ENCODE peak calls at places on chromosomes 7 and 10, in five cellular contexts. One of them, this sample, is unnamed. For H3K36me3, the result is how much of the 10 kb centered on the place peaks cover.

GRCh38 chr7:26337232-26337865 is 45.7 kb downstream of the SNX10 start:
- DNase-seq in cardiac muscle cell: no peak
- DNase-seq in transverse colon: no peak
- DNase-seq in A673: no peak
- DNase-seq in mucosa of descending colon: no peak
- DNase-seq in this sample: no peak

GRCh38 chr7:132472463-132473120 is 103.7 kb downstream of the PLXNA4 start:
- DNase-seq in mucosa of descending colon: no peak
- DNase-seq in transverse colon: no peak
- DNase-seq in cardiac muscle cell: peak
- DNase-seq in A673: no peak
- DNase-seq in this sample: no peak

GRCh38 chr7:108093903-108094302 is 36.3 kb downstream of the LAMB4 start:
- DNase-seq in transverse colon: no peak
- DNase-seq in A673: no peak
- DNase-seq in mucosa of descending colon: no peak
- DNase-seq in cardiac muscle cell: peak
- DNase-seq in this sample: no peak

GRCh38 chr10:102230264-102230860 is 4.3 kb downstream of the ELOVL3 start:
- DNase-seq in mucosa of descending colon: peak
- DNase-seq in A673: peak
- DNase-seq in transverse colon: peak
- DNase-seq in cardiac muscle cell: peak
- DNase-seq in this sample: peak

GRCh38 chr10:33657154-33657900 is 322.9 kb upstream of the NRP1 start:
- DNase-seq in A673: no peak
- DNase-seq in cardiac muscle cell: peak
- DNase-seq in mucosa of descending colon: no peak
- DNase-seq in transverse colon: no peak
- DNase-seq in this sample: no peak

GRCh38 chr10:118238573-118239240 is 103.4 kb downstream of the FAM204A start:
- DNase-seq in mucosa of descending colon: no peak
- DNase-seq in cardiac muscle cell: peak
- DNase-seq in transverse colon: no peak
- DNase-seq in A673: no peak
- DNase-seq in this sample: no peak

GRCh38 chr7:149809215-149809614 is 29.0 kb upstream of the ZNF862 start:
- DNase-seq in transverse colon: no peak
- DNase-seq in cardiac muscle cell: no peak
- DNase-seq in mucosa of descending colon: no peak
- DNase-seq in A673: no peak
- DNase-seq in this sample: no peak

GRCh38 chr7:123154231-123154860 is 45.4 kb downstream of the SLC13A1 start:
- DNase-seq in cardiac muscle cell: peak
- DNase-seq in transverse colon: peak
- DNase-seq in A673: peak
- DNase-seq in mucosa of descending colon: peak
- DNase-seq in this sample: peak

GRCh38 chr7:129110575-129111376 is 33.7 kb upstream of the TSPAN33 start:
- DNase-seq in cardiac muscle cell: no peak
- DNase-seq in transverse colon: no peak
- DNase-seq in mucosa of descending colon: no peak
- DNase-seq in A673: peak
- DNase-seq in this sample: no peak

GRCh38 chr10:103553743-103554487 is 60.4 kb downstream of the NEURL1 start:
- DNase-seq in transverse colon: no peak
- DNase-seq in cardiac muscle cell: no peak
- DNase-seq in mucosa of descending colon: no peak
- DNase-seq in A673: no peak
- DNase-seq in this sample: no peak

GRCh38 chr10:79084972-79085597 is 16.3 kb downstream of the ZMIZ1 start:
- DNase-seq in cardiac muscle cell: no peak
- DNase-seq in mucosa of descending colon: peak
- DNase-seq in transverse colon: no peak
- DNase-seq in A673: no peak
- DNase-seq in this sample: no peak

GRCh38 chr10:130470973-130471372 is 334.8 kb downstream of the GLRX3 start:
- DNase-seq in A673: no peak
- DNase-seq in cardiac muscle cell: no peak
- DNase-seq in mucosa of descending colon: no peak
- DNase-seq in transverse colon: no peak
- DNase-seq in this sample: no peak

GRCh38 chr7:129739427-129739826 is 127.9 kb downstream of the NRF1 start:
- DNase-seq in A673: peak
- DNase-seq in cardiac muscle cell: peak
- DNase-seq in mucosa of descending colon: no peak
- DNase-seq in transverse colon: no peak
- DNase-seq in this sample: no peak

GRCh38 chr10:31942892-31943291 is 14.3 kb upstream of the ARHGAP12 start:
- DNase-seq in cardiac muscle cell: no peak
- DNase-seq in transverse colon: no peak
- DNase-seq in A673: no peak
- DNase-seq in mucosa of descending colon: no peak
- DNase-seq in this sample: peak

GRCh38 chr7:116966606-116967005 is 13.3 kb downstream of the ST7 start:
- DNase-seq in A673: peak
- DNase-seq in mucosa of descending colon: no peak
- DNase-seq in cardiac muscle cell: no peak
- DNase-seq in transverse colon: no peak
- DNase-seq in this sample: no peak

GRCh38 chr10:123165445-123166072 is 11.4 kb downstream of the BUB3 start:
- DNase-seq in mucosa of descending colon: no peak
- DNase-seq in cardiac muscle cell: no peak
- DNase-seq in A673: no peak
- DNase-seq in transverse colon: no peak
- DNase-seq in this sample: no peak

GRCh38 chr10:113681533-113682470 is 2.1 kb downstream of the CASP7 start:
- DNase-seq in A673: no peak
- DNase-seq in mucosa of descending colon: no peak
- DNase-seq in transverse colon: no peak
- DNase-seq in cardiac muscle cell: peak
- DNase-seq in this sample: no peak

GRCh38 chr10:493391-494148 is 195.9 kb downstream of the DIP2C start:
- DNase-seq in cardiac muscle cell: no peak
- DNase-seq in transverse colon: no peak
- DNase-seq in A673: no peak
- DNase-seq in mucosa of descending colon: no peak
- DNase-seq in this sample: no peak

GRCh38 chr7:134513169-134513752 is 14.1 kb upstream of the AKR1B10 start:
- DNase-seq in transverse colon: peak
- DNase-seq in cardiac muscle cell: peak
- DNase-seq in mucosa of descending colon: no peak
- DNase-seq in A673: peak
- DNase-seq in this sample: peak

GRCh38 chr10:72086466-72087391 is 1.6 kb downstream of the SPOCK2 start:
- DNase-seq in mucosa of descending colon: peak
- DNase-seq in A673: no peak
- DNase-seq in transverse colon: peak
- DNase-seq in cardiac muscle cell: no peak
- DNase-seq in this sample: no peak

GRCh38 chr7:65509368-65510186 is 135.9 kb downstream of the ZNF92 start:
- DNase-seq in A673: peak
- DNase-seq in transverse colon: no peak
- DNase-seq in cardiac muscle cell: no peak
- DNase-seq in mucosa of descending colon: peak
- DNase-seq in this sample: no peak

GRCh38 chr7:42603496-42603895 is 308.4 kb downstream of the C7orf25 start:
- DNase-seq in cardiac muscle cell: no peak
- DNase-seq in transverse colon: no peak
- DNase-seq in mucosa of descending colon: no peak
- DNase-seq in A673: no peak
- DNase-seq in this sample: no peak

GRCh38 chr10:22325272-22325947 is 4.5 kb downstream of the BMI1 start:
- DNase-seq in cardiac muscle cell: peak
- DNase-seq in transverse colon: peak
- DNase-seq in A673: peak
- DNase-seq in mucosa of descending colon: peak
- DNase-seq in this sample: peak

GRCh38 chr7:19747740-19748339 is 25.6 kb downstream of the TMEM196 start:
- DNase-seq in A673: peak
- DNase-seq in mucosa of descending colon: no peak
- DNase-seq in cardiac muscle cell: peak
- DNase-seq in transverse colon: no peak
- DNase-seq in this sample: no peak
- TF ChIP-seq CTCF in A673: peak
- TF ChIP-seq CTCF in mucosa of descending colon: no peak
- TF ChIP-seq CTCF in cardiac muscle cell: peak
- TF ChIP-seq CTCF in transverse colon: peak
- TF ChIP-seq CTCF in this sample: peak

GRCh38 chr10:3619276-3619675 is 165.7 kb downstream of the KLF6 start:
- DNase-seq in transverse colon: no peak
- DNase-seq in A673: peak
- DNase-seq in cardiac muscle cell: no peak
- DNase-seq in mucosa of descending colon: no peak
- DNase-seq in this sample: no peak
- H3K36me3 ChIP-seq in transverse colon: under half
- H3K36me3 ChIP-seq in A673: under half
- H3K36me3 ChIP-seq in cardiac muscle cell: under half
- H3K36me3 ChIP-seq in mucosa of descending colon: under half
- H3K36me3 ChIP-seq in this sample: under half

GRCh38 chr7:87427289-87427688 is 48.2 kb downstream of the ABCB4 start:
- DNase-seq in A673: no peak
- DNase-seq in cardiac muscle cell: no peak
- DNase-seq in transverse colon: no peak
- DNase-seq in mucosa of descending colon: no peak
- DNase-seq in this sample: no peak
- TF ChIP-seq CTCF in A673: no peak
- TF ChIP-seq CTCF in cardiac muscle cell: no peak
- TF ChIP-seq CTCF in transverse colon: no peak
- TF ChIP-seq CTCF in mucosa of descending colon: no peak
- TF ChIP-seq CTCF in this sample: no peak

GRCh38 chr7:157371296-157371695 is 34.5 kb downstream of the DNAJB6 start:
- DNase-seq in mucosa of descending colon: no peak
- DNase-seq in A673: no peak
- DNase-seq in cardiac muscle cell: no peak
- DNase-seq in transverse colon: no peak
- DNase-seq in this sample: no peak
- H3K36me3 ChIP-seq in mucosa of descending colon: under half
- H3K36me3 ChIP-seq in A673: half or more
- H3K36me3 ChIP-seq in cardiac muscle cell: half or more
- H3K36me3 ChIP-seq in transverse colon: under half
- H3K36me3 ChIP-seq in this sample: under half

GRCh38 chr7:99504603-99505323 is at the start of gene ZKSCAN5:
- DNase-seq in A673: peak
- DNase-seq in mucosa of descending colon: peak
- DNase-seq in transverse colon: peak
- DNase-seq in cardiac muscle cell: peak
- DNase-seq in this sample: peak
- TF ChIP-seq CTCF in A673: no peak
- TF ChIP-seq CTCF in mucosa of descending colon: peak
- TF ChIP-seq CTCF in transverse colon: no peak
- TF ChIP-seq CTCF in cardiac muscle cell: no peak
- TF ChIP-seq CTCF in this sample: no peak

GRCh38 chr10:80160361-80161128 is 28.0 kb downstream of the PLAC9 start:
- DNase-seq in cardiac muscle cell: no peak
- DNase-seq in mucosa of descending colon: no peak
- DNase-seq in A673: no peak
- DNase-seq in transverse colon: no peak
- DNase-seq in this sample: no peak
- H3K36me3 ChIP-seq in cardiac muscle cell: under half
- H3K36me3 ChIP-seq in mucosa of descending colon: under half
- H3K36me3 ChIP-seq in A673: under half
- H3K36me3 ChIP-seq in transverse colon: under half
- H3K36me3 ChIP-seq in this sample: under half

GRCh38 chr7:82044497-82045080 is 274.7 kb upstream of the HGF start:
- DNase-seq in A673: peak
- DNase-seq in cardiac muscle cell: peak
- DNase-seq in transverse colon: peak
- DNase-seq in mucosa of descending colon: no peak
- DNase-seq in this sample: no peak
- TF ChIP-seq CTCF in A673: peak
- TF ChIP-seq CTCF in cardiac muscle cell: peak
- TF ChIP-seq CTCF in transverse colon: peak
- TF ChIP-seq CTCF in mucosa of descending colon: peak
- TF ChIP-seq CTCF in this sample: peak

GRCh38 chr7:44080686-44081265 is 1.6 kb downstream of the POLM start:
- DNase-seq in cardiac muscle cell: no peak
- DNase-seq in transverse colon: no peak
- DNase-seq in A673: no peak
- DNase-seq in mucosa of descending colon: peak
- DNase-seq in this sample: no peak
- H3K36me3 ChIP-seq in cardiac muscle cell: under half
- H3K36me3 ChIP-seq in transverse colon: under half
- H3K36me3 ChIP-seq in A673: under half
- H3K36me3 ChIP-seq in mucosa of descending colon: under half
- H3K36me3 ChIP-seq in this sample: under half

GRCh38 chr10:92074126-92074887 is 150.7 kb downstream of the BTAF1 start:
- DNase-seq in transverse colon: no peak
- DNase-seq in cardiac muscle cell: peak
- DNase-seq in mucosa of descending colon: no peak
- DNase-seq in A673: peak
- DNase-seq in this sample: no peak
- TF ChIP-seq CTCF in transverse colon: no peak
- TF ChIP-seq CTCF in cardiac muscle cell: peak
- TF ChIP-seq CTCF in mucosa of descending colon: no peak
- TF ChIP-seq CTCF in A673: peak
- TF ChIP-seq CTCF in this sample: no peak

DNA sequence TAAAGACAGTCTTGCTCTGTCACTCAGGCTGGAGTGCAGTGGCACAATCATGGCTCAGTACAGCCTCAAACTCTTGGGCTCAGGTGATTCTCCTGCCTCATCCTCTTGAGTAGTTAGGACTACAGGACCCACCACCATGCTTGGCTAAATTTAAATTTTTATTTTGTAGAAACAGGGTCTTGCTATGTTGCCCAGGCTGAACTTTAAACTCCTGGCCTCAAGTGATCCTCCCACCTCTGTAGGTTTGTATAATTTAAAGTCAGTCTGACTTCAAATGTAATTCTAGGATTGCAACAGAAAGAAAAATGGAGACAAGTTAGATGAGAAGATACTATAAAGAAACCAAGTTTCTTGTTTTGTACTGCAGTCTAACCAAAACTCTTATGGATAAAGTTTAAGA is 11.5 kb downstream of the TMEM60 start:
- DNase-seq in cardiac muscle cell: no peak
- DNase-seq in mucosa of descending colon: no peak
- DNase-seq in transverse colon: no peak
- DNase-seq in A673: no peak
- DNase-seq in this sample: no peak
- H3K36me3 ChIP-seq in cardiac muscle cell: under half
- H3K36me3 ChIP-seq in mucosa of descending colon: under half
- H3K36me3 ChIP-seq in transverse colon: under half
- H3K36me3 ChIP-seq in A673: under half
- H3K36me3 ChIP-seq in this sample: under half

This sample was measured in Caco-2.